ENCODE peak calls at places on chromosomes 13 and 19, in eight cellular contexts. P is left lung; C is pancreas; I is left ventricle myocardium inferior; Y is CD4-positive, alpha-beta T cell; J is K562; O is A549; F is SK-N-SH. T is an unnamed sample.

GRCh38 chr13:98959299-98959698 is 18.6 kb downstream of the DOCK9 start:
- DNase-seq in P (no peak), C (no peak), I (no peak), Y (no peak), J (no peak), O (no peak), F (no peak), T (no peak)

GRCh38 chr13:113883921-113884804 is 20.3 kb upstream of the GAS6 start:
- DNase-seq in P (no peak), C (no peak), I (no peak), Y (no peak), J (no peak), O (no peak), F (no peak), T (peak; percentile 57)

GRCh38 chr19:42250666-42251531 is 4.0 kb downstream of the ERF start:
- DNase-seq in P (no peak), C (peak; percentile 73), I (peak; percentile 46), Y (no peak), J (no peak), O (no peak), F (peak; percentile 48), T (peak; percentile 76)

GRCh38 chr13:98202026-98202425 is 25.0 kb upstream of the RNF113B start:
- DNase-seq in P (no peak), C (peak; percentile 60), I (no peak), Y (no peak), J (no peak), O (no peak), F (no peak), T (no peak)

GRCh38 chr19:47704024-47704423 is 9.2 kb upstream of the EHD2 start:
- DNase-seq in P (no peak), C (no peak), I (no peak), Y (no peak), J (no peak), O (no peak), F (no peak), T (no peak)

GRCh38 chr13:76019421-76020044 is 383.4 kb downstream of the LMO7 start:
- DNase-seq in P (no peak), C (no peak), I (peak; percentile 11), Y (no peak), J (no peak), O (peak; percentile 18), F (peak; percentile 11), T (no peak)

GRCh38 chr19:13089139-13089856 is 13.4 kb downstream of the LYL1 start:
- DNase-seq in P (no peak), C (no peak), I (no peak), Y (no peak), J (peak; percentile 64), O (peak; percentile 28), F (peak; percentile 73), T (no peak)

GRCh38 chr19:1632462-1633268 is 19.8 kb downstream of the TCF3 start:
- DNase-seq in P (no peak), C (no peak), I (no peak), Y (no peak), J (peak; percentile 90), O (peak; percentile 22), F (no peak), T (no peak)

GRCh38 chr13:21688056-21688455 is 17.2 kb downstream of the FGF9 start:
- DNase-seq in P (no peak), C (no peak), I (no peak), Y (no peak), J (no peak), O (no peak), F (no peak), T (no peak)

DNA sequence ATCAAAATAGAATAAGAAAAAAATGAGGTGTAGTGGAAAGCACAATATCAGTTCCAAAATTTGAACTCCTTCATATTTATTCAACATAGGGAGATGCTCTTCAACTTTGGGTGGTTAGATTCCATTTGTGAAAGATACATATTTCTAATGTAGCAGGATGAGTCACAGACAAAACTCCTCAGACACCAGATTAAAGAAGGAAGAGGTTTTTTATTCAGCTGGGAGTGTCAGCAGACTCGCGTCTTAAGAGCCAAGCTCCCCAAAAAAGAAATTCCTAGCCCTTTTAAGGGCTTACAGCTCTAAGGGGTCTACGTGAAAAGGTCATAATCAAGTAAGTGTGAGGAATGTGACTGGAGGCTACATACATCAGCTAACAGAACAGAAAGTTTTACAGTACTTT is 6.8 kb upstream of the ZNF765 start:
- DNase-seq in P (no peak), C (no peak), I (no peak), Y (no peak), J (no peak), O (no peak), F (no peak), T (no peak)
- H3K27ac ChIP-seq in P (no peak overlapping the region), C (no peak overlapping the region), I (no peak overlapping the region), Y (no peak overlapping the region), J (no peak overlapping the region), O (no peak overlapping the region), F (no peak overlapping the region), T (no peak overlapping the region)

DNA sequence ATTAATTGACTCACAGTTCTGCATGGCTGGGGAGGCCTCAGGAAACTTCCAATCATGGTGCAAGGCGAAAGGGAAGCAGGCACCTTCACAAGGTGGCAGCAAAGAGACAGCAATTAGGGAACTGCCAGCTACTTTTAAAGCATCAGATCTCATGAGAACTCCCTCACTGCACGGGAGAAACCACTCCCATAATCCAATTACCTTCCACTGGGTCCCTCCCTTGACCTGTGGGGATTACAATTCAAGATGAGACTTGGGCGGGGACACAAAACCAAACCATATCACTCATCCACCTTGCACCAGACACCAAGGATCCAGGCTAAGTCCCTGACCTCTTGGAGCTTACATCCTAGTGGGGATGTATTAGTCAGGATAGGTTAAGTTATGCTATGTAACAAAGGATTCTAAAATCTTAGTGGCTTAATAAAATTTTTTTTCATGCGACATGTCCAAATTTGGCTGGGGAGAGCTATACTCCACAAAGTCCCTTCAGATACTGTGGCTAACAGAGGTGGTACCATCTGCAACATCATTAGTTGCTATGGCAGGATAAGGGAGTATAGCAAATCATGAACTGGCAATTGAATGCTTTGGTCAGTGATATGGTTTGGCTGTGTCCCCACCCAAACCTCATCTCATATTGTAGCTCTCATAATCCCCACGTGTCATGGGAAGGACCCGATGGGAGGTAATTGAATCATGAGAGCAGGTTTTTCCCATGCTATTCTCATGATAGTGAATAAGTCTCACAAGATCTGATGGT is 8.3 kb upstream of the FAM187B start:
- DNase-seq in P (peak; percentile 21), C (no peak), I (no peak), Y (peak; percentile 31), J (no peak), O (no peak), F (no peak), T (no peak)
- TF ChIP-seq CTCF in P (peak; percentile 17), C (no peak), I (peak; percentile 34), Y (peak; percentile 48), J (peak; percentile 14), O (no peak), F (no peak), T (no peak)

DNA sequence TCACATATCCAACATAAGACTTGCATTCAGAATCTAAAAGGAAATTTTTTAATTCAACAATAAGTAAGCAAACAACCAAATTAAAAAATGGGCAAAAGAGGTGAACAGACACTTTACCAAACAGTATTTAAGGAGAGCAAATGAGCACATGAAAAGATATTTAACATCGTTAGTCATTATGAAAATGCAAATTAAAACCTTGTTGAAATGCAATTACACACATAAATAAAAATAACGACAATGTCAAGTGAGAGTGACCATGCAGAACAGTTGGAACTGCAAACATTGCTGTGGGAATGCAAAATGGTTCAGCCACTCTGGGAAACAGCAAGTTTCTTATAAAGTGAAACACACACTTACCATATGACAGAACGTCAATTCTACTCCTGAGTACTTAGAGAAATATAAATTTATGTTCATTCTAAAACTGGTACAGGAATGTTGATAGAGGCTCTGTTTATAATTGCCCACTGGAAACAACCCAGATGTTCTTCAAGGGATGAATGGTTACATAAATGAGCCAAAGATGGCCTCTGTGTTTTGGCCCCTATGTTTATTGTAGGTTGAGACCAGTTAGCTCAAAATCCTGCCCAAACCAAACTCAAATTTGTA is 678.1 kb downstream of the UQCRFS1 start:
- DNase-seq in P (no peak), C (no peak), I (no peak), Y (no peak), J (no peak), O (no peak), F (no peak), T (no peak)
- H3K27ac ChIP-seq in P (no peak overlapping the region), C (no peak overlapping the region), I (no peak overlapping the region), Y (no peak overlapping the region), J (peak overlapping the region; percentile 88), O (no peak overlapping the region), F (no peak overlapping the region), T (no peak overlapping the region)

DNA sequence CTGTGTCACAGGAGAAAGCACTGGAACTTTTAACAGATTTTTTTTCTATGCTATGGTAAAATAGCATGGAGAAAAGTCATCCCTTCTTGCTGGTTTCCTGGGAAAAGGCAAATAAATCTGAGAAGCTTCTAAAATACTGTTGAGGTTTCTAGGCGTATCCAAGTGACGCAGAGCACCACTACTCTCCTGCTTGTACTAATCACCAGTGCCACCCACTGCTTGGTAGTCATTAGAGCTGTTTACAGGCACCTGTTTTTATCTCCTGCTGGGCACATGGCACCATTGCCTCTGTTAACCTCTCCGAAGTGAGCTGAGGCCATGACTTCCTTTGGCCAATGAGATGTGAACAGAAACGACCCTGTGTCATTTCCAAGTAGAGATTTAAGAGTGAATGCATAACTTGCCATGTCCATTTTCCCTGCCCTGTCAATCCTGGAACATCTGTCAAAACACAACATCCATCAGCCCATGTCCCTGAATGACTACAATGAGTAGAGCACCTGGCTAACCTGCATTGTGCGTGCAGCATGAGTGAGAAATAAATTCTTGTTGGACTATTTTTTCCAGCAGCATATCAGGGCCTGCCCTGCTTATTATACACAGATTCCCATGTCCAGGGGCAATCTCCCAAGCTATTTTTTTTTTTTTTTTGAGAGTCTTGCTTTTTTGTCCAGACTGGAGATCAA is 17.3 kb upstream of the OXGR1 start:
- DNase-seq in P (no peak), C (no peak), I (no peak), Y (no peak), J (no peak), O (no peak), F (no peak), T (no peak)
- TF ChIP-seq CTCF in P (no peak), C (no peak), I (no peak), Y (no peak), J (no peak), O (no peak), F (no peak), T (no peak)

GRCh38 chr19:18274303-18274775 is at the start of gene IQCN:
- DNase-seq in P (no peak), C (no peak), I (no peak), Y (peak; percentile 15), J (no peak), O (peak; percentile 64), F (no peak), T (no peak)
- H3K27ac ChIP-seq in P (peak within 1 kb of the TSS; percentile 47), C (peak within 1 kb of the TSS; percentile 42), I (peak within 1 kb of the TSS; percentile 84), Y (no peak within 1 kb of the TSS), J (peak within 1 kb of the TSS; percentile 24), O (peak within 1 kb of the TSS; percentile 94), F (peak within 1 kb of the TSS; percentile 36), T (peak within 1 kb of the TSS; percentile 88)

GRCh38 chr13:61410669-61411297 is 4.9 kb downstream of the PCDH20 start:
- DNase-seq in P (no peak), C (no peak), I (no peak), Y (no peak), J (no peak), O (peak; percentile 8), F (peak; percentile 44), T (no peak)
- TF ChIP-seq CTCF in P (no peak), C (no peak), I (peak; percentile 55), Y (no peak), J (peak; percentile 24), O (peak; percentile 33), F (peak; percentile 62), T (no peak)

DNA sequence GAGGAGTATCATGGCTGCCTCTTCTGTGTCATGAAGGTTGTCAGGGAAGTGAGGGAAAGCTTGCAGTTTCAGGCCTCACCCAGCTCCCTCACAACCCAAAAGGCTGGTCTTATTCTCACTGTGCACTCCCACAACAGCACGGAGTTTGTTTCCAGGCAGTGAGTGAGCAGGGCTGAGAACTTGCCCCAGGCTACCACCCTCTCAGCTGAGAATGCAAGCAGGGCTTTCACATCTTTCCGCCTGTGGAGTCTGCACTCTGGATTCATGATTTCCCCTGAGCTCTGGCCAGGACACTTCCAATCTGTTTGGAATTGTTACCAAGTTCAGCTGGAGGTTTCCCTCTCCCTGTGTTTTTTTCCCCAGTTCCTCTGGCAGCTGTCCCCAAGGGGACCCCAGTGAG is 2284.7 kb upstream of the PCDH20 start:
- DNase-seq in P (no peak), C (no peak), I (no peak), Y (no peak), J (no peak), O (no peak), F (no peak), T (no peak)
- H3K27ac ChIP-seq in P (no peak overlapping the region), C (no peak overlapping the region), I (no peak overlapping the region), Y (no peak overlapping the region), J (no peak overlapping the region), O (no peak overlapping the region), F (no peak overlapping the region), T (no peak overlapping the region)

T was measured in coronary artery.